ENCODE peak calls at places on chromosomes 1 and 21, in seven cellular contexts. F is Peyer's patch; L is spleen; Z is CD8-positive, alpha-beta T cell; H is lower lobe of right lung; O is GM23248; I is neural progenitor cell. C is an unnamed sample.

GRCh38 chr1:168786476-168787330 is 57.7 kb upstream of the DPT start:
- DNase-seq in Z (no peak), H (no peak), L (no peak), F (no peak), I (no peak), O (no peak), C (no peak)

GRCh38 chr21:35594905-35595304 is 465.4 kb downstream of the SETD4 start:
- DNase-seq in L (no peak), H (no peak), F (no peak), I (no peak), Z (no peak), O (no peak), C (no peak)

GRCh38 chr1:178488393-178488792 is 8.4 kb downstream of the CLEC20A start:
- DNase-seq in H (no peak), Z (no peak), I (no peak), L (no peak), F (no peak), O (no peak), C (no peak)

GRCh38 chr1:17890056-17890814 is 135.1 kb downstream of the ACTL8 start:
- DNase-seq in L (peak; percentile 56), O (no peak), H (no peak), I (no peak), F (no peak), Z (no peak), C (no peak)

GRCh38 chr1:206441336-206441967 is 28.8 kb upstream of the IKBKE start:
- DNase-seq in Z (no peak), H (no peak), L (no peak), O (no peak), I (no peak), F (no peak), C (no peak)

GRCh38 chr1:77538956-77539509 is 143.4 kb downstream of the ZZZ3 start:
- DNase-seq in L (no peak), Z (no peak), H (no peak), I (no peak), O (peak; percentile 94), F (no peak), C (no peak)

GRCh38 chr1:36154765-36155559 is 998 bp upstream of the MAP7D1 start:
- DNase-seq in Z (no peak), I (peak; percentile 93), H (no peak), L (peak; percentile 85), F (no peak), O (peak; percentile 43), C (no peak)

GRCh38 chr1:247639381-247639981 is 34.1 kb downstream of the OR2G3 start:
- DNase-seq in L (peak; percentile 93), Z (no peak), F (peak; percentile 73), H (peak; percentile 86), O (peak; percentile 28), I (peak; percentile 80), C (no peak)

GRCh38 chr1:63874278-63874880 is 100.6 kb downstream of the ROR1 start:
- DNase-seq in O (peak; percentile 46), H (no peak), I (no peak), Z (no peak), F (no peak), L (no peak), C (no peak)
- H3K4me1 ChIP-seq in O (peaks cover 64% of the 10 kb centered on the region), H (peaks cover 7% of the 10 kb centered on the region), I (peaks cover 30% of the 10 kb centered on the region), Z (no peaks in the 10 kb centered on the region), F (no peaks in the 10 kb centered on the region), L (no peaks in the 10 kb centered on the region), C (peaks cover 6% of the 10 kb centered on the region)

GRCh38 chr21:10641107-10641506 is 119.7 kb downstream of the TPTE start:
- DNase-seq in I (no peak), Z (no peak), H (no peak), F (no peak), L (no peak), O (no peak), C (no peak)
- H3K9me3 ChIP-seq in I (peaks cover 76% of the 10 kb centered on the region), Z (no peaks in the 10 kb centered on the region), H (peaks cover 34% of the 10 kb centered on the region), F (no peaks in the 10 kb centered on the region), L (peaks cover 51% of the 10 kb centered on the region), O (peaks cover 4% of the 10 kb centered on the region), C (peaks cover 7% of the 10 kb centered on the region)

GRCh38 chr1:236699366-236699765 is 13.1 kb downstream of the ACTN2 start:
- DNase-seq in Z (no peak), F (no peak), H (no peak), O (no peak), L (no peak), I (no peak), C (no peak)

GRCh38 chr1:236700903-236701302 is 14.6 kb downstream of the ACTN2 start:
- DNase-seq in L (no peak), F (no peak), I (no peak), H (no peak), Z (no peak), O (no peak), C (no peak)

GRCh38 chr1:236705771-236706565 is 19.7 kb downstream of the ACTN2 start:
- DNase-seq in Z (no peak), L (no peak), I (no peak), H (no peak), O (no peak), F (no peak), C (no peak)

GRCh38 chr1:236702995-236703394 is 16.7 kb downstream of the ACTN2 start:
- DNase-seq in H (no peak), F (no peak), L (no peak), Z (no peak), I (no peak), O (no peak), C (no peak)

DNA sequence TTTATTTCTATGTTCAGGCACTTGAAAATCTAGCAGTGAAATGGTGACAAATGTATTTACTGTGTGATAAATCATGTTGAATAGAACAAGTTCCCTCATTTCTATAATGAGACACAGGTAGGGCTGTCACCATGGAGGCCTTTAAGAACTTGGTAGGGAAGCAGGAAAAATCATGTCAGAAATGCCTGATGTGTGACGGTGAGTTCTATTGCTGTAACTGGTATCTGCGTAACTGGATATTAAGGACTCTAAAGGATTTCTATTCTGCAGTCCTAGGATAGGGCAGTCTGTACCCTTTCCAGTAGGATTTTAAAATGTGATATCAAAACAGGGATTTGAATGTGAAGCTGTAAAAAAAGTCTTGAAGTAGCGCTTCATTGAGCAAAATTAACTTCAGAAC is 15.5 kb downstream of the ACTN2 start:
- DNase-seq in Z (no peak), L (no peak), H (no peak), I (no peak), O (no peak), F (no peak), C (no peak)
- H3K27ac ChIP-seq in Z (no peak overlapping the region), L (no peak overlapping the region), H (no peak overlapping the region), I (no peak overlapping the region), O (no peak overlapping the region), F (no peak overlapping the region), C (no peak overlapping the region)

GRCh38 chr21:45630066-45630694 is 13.3 kb upstream of the PCBP3 start:
- DNase-seq in Z (no peak), F (no peak), L (no peak), I (no peak), H (no peak), O (no peak), C (no peak)

GRCh38 chr21:45629046-45629981 is 14.2 kb upstream of the PCBP3 start:
- DNase-seq in F (no peak), L (no peak), I (no peak), O (no peak), Z (no peak), H (no peak), C (no peak)

GRCh38 chr21:45631540-45631939 is 12.0 kb upstream of the PCBP3 start:
- DNase-seq in Z (no peak), H (no peak), O (no peak), I (no peak), L (peak; percentile 67), F (no peak), C (no peak)

GRCh38 chr21:45632165-45632896 is 11.2 kb upstream of the PCBP3 start:
- DNase-seq in I (no peak), L (no peak), Z (no peak), H (no peak), F (peak; percentile 73), O (no peak), C (no peak)

DNA sequence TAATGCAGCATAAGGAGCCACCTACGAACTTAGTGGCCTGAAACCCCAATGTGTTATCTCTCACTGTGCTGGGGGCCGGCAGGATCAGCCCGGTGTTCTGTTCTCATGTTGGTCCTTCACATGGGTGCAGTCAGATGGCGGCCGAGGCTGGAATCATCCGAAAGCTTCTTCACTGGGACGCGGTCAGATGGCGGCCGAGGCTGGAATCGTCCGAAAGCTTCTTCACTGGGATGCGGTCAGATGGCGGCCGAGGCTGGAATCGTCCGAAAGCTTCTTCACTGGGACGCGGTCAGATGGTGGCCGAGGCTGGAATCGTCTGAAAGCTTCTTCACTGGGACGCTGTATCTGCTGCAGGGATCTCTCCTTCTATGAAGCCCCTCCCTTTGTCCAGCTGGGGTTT is 12.6 kb upstream of the PCBP3 start:
- DNase-seq in F (no peak), H (no peak), O (no peak), Z (no peak), I (no peak), L (no peak), C (no peak)
- H3K4me1 ChIP-seq in F (no peaks in the 10 kb centered on the region), H (no peaks in the 10 kb centered on the region), O (no peaks in the 10 kb centered on the region), Z (peaks cover 4% of the 10 kb centered on the region), I (no peaks in the 10 kb centered on the region), L (peaks cover 5% of the 10 kb centered on the region), C (no peaks in the 10 kb centered on the region)

DNA sequence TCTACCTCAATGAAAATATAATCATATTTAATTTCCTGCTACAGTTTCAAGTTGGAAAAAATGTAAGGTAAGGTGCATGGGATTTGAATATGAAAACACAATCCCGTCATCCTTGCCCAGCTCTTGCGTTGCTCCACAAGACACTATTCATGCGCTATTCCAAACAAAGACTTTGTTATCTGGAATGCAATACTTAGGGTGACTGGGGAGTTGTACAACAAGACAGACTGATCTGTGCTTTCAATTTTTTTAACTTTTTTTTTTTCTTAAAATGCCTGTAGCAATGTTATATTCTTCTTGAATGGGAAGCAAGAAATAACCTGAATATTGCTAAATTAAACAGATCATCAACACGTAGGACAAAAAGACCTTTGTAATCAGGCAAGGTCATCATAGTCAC is 1077.2 kb downstream of the TTLL7 start:
- DNase-seq in F (no peak), L (no peak), I (no peak), Z (no peak), H (no peak), O (no peak), C (no peak)
- H3K9me3 ChIP-seq in F (no peaks in the 10 kb centered on the region), L (no peaks in the 10 kb centered on the region), I (no peaks in the 10 kb centered on the region), Z (no peaks in the 10 kb centered on the region), H (no peaks in the 10 kb centered on the region), O (no peaks in the 10 kb centered on the region), C (no peaks in the 10 kb centered on the region)

DNA sequence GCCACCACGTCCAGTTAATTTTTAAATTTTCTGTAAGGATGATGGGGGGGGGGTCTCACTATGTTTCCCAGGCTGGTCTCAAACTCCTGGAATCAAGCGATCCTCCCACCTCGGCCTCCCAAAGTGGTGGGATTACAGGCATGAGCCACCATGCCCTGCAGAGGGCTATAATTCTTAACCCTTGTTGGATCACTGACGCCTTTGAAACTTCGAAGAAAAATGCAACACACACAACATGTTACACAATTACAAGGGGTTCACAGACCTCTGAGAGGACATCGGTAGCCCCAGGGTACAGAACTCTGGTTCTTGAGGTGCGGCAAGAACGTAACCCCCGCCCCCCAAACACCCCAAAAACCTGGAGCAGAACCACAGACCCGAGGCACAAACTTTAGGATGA is 8.4 kb upstream of the LUZP1 start:
- DNase-seq in I (no peak), H (no peak), Z (no peak), F (peak; percentile 31), L (no peak), O (no peak), C (no peak)
- H3K27ac ChIP-seq in I (no peak overlapping the region), H (peak overlapping the region; percentile 84), Z (no peak overlapping the region), F (peak overlapping the region; percentile 75), L (peak overlapping the region; percentile 89), O (peak overlapping the region; percentile 76), C (no peak overlapping the region)

GRCh38 chr21:38498057-38498833 is at the start of gene ERG:
- DNase-seq in H (no peak), O (no peak), F (no peak), Z (no peak), I (no peak), L (peak; percentile 84), C (no peak)
- H3K4me1 ChIP-seq in H (peaks cover 7% of the 10 kb centered on the region), O (peaks cover under 1% of the 10 kb centered on the region), F (no peaks in the 10 kb centered on the region), Z (no peaks in the 10 kb centered on the region), I (no peaks in the 10 kb centered on the region), L (peaks cover 9% of the 10 kb centered on the region), C (no peaks in the 10 kb centered on the region)